ENCODE peak calls at places on chromosomes 11 and 22, in seven cellular contexts. X, Z, O, V, D, C and I are unnamed samples. For H3K36me3 and H3K9me3, the result is how much of the 10 kb centered on the place peaks cover.

GRCh38 chr11:106466441-106467190 is 389.2 kb downstream of the AASDHPPT start:
- DNase-seq in X (no peak), V (peak), D (no peak), Z (no peak), C (no peak), O (no peak), I (peak)

GRCh38 chr11:1732421-1733008 is 17.9 kb downstream of the IFITM10 start:
- DNase-seq in O (no peak), D (no peak), V (no peak), X (no peak), C (no peak), Z (peak), I (no peak)

GRCh38 chr11:127136438-127136837 is 135.9 kb upstream of the KIRREL3 start:
- DNase-seq in Z (no peak), C (no peak), V (no peak), X (no peak), D (no peak), O (no peak), I (no peak)

GRCh38 chr22:26891431-26891830 is 234.0 kb downstream of the MIAT start:
- DNase-seq in D (no peak), C (no peak), X (no peak), O (no peak), Z (no peak), V (no peak), I (no peak)

GRCh38 chr11:120554771-120555432 is 43.4 kb downstream of the GRIK4 start:
- DNase-seq in C (no peak), V (peak), Z (no peak), X (no peak), D (no peak), O (no peak), I (peak)

GRCh38 chr11:121589946-121590537 is 137.3 kb upstream of the SORL1-AS1 start:
- DNase-seq in Z (no peak), O (no peak), D (no peak), X (no peak), V (no peak), C (no peak), I (no peak)

GRCh38 chr11:16945671-16946469 is 68.3 kb downstream of the PLEKHA7 start:
- DNase-seq in X (no peak), O (peak), D (no peak), V (peak), Z (peak), C (peak), I (peak)

GRCh38 chr22:29130490-29130889 is 57.7 kb downstream of the KREMEN1 start:
- DNase-seq in V (no peak), Z (no peak), D (no peak), X (peak), O (no peak), C (no peak), I (no peak)

GRCh38 chr11:35042265-35042664 is 96.7 kb upstream of the CD44 start:
- DNase-seq in D (no peak), X (no peak), O (no peak), V (no peak), C (no peak), Z (no peak), I (no peak)

GRCh38 chr11:60870276-60870675 is 2.9 kb downstream of the ZP1 start:
- DNase-seq in O (no peak), C (no peak), V (no peak), D (no peak), X (peak), Z (no peak), I (no peak)

DNA sequence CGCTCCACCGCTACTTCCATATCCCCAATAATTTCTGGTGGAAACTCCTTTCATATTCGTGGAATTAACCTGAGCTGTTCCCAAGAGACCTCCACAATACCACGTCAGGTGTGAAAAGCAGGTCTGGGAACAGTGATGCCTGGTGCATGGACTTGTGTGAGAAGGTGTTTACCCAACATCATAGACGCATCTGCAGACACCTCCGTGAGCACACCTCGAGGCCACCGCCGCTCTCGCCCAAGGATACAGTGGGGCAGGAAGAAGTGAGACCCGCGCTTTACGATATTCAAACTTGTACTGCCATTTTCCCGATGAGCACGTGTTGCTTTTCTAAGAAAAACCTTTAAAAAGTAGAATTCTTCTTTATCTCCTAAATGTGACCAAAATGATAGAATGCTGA is 8.2 kb downstream of the PHF21B start:
- DNase-seq in V (no peak), O (no peak), X (no peak), C (no peak), Z (no peak), D (no peak), I (no peak)
- H3K36me3 ChIP-seq in V (under half), O (under half), X (under half), C (under half), Z (under half), D (under half), I (under half)

DNA sequence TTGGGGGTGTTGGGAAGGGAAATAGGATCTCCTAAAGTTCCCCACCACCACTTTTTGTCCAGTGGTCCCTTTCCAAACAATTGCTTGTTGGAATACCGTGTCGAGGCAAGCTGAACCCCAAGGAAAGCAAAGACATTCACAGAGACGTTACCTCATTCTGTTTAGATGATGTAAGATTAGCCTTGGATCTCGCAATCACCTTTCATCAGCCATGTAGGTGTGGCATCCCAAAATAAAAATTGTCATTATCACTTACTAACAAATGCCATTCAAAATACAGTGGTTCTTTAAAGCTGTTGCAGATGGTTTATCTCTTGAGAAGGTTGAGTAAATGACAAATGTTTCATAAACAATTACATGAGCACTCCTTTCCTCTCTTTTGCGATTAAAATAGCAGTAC is 86.5 kb upstream of the SLC25A18 start:
- DNase-seq in V (peak), O (no peak), X (no peak), Z (no peak), D (no peak), C (no peak), I (no peak)
- H3K4me3 ChIP-seq in V (peak), O (no peak), X (no peak), Z (no peak), D (no peak), C (no peak), I (peak)

GRCh38 chr11:44624761-44625221 is 59.3 kb downstream of the CD82 start:
- DNase-seq in O (peak), C (no peak), D (no peak), Z (no peak), X (peak), V (no peak), I (no peak)
- H3K9me3 ChIP-seq in O (under half), C (under half), D (under half), Z (under half), X (under half), V (under half), I (under half)

DNA sequence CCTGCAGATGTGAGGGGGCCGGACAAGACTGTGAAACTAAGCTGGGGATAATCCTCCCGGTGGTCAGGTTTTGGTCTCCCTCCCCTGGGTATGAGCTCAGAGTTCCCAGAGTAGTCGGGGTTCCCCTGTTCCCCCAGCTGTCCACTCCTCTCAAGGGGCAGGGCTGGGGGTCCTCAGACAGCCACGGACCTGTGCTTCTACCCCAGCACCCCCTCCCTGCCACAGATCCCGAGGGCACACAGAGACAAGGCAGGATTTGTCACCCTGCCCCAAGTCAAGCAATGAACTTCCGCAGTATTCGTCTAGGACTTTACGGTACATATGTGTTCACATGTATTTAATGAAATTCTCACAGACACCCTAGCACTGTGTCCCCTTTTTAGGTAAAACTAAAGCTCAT is 45.2 kb downstream of the APOL1 start:
- DNase-seq in O (no peak), D (no peak), V (no peak), X (no peak), Z (no peak), C (no peak), I (no peak)
- H3K36me3 ChIP-seq in O (half or more), D (half or more), V (half or more), X (half or more), Z (half or more), C (under half), I (half or more)

DNA sequence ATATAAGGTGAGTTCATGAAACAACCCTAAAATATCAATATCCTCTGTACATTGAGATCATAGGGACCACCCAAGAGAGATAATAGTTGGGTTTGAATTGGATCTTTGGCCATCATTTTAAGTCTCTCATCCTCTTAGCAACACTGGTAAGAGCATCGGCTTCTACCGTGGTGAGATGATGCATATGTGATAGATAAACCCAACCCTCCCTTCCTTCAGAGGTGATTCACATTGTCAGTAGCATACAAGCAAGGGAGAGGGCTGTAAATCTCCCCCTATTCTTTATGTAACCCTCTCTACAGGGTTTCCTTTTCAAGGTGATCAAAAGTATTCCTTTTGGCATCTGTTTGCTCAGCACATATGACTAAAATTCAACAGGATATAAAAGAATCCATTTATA is 102.4 kb upstream of the MTMR2 start:
- DNase-seq in O (no peak), Z (no peak), V (no peak), X (no peak), C (no peak), D (no peak), I (no peak)
- H3K4me3 ChIP-seq in O (no peak), Z (no peak), V (no peak), X (no peak), C (no peak), D (no peak), I (no peak)

DNA sequence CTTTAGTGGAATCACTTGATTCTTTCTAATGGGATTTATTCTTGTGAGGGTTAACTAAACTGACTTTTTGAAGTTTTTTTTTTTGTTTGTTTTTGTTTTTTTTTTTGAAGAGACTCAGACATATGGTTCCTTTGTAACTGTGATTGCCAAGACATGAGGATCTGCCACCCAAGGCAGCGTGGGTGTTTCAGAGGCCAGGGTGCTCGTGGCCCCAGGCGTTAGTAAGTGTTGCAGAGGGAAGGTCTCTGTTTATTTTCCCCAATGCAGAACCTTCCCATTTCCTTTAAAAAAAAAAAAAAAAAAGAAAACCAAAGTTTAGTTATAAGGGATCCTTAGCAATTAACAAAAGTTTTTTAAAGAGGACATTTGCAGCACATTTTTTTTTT is 94.8 kb downstream of the CTTN start:
- DNase-seq in V (no peak), O (no peak), X (peak), Z (no peak), C (no peak), D (no peak), I (no peak)
- H3K9me3 ChIP-seq in V (under half), O (under half), X (under half), Z (under half), C (under half), D (under half), I (under half)

DNA sequence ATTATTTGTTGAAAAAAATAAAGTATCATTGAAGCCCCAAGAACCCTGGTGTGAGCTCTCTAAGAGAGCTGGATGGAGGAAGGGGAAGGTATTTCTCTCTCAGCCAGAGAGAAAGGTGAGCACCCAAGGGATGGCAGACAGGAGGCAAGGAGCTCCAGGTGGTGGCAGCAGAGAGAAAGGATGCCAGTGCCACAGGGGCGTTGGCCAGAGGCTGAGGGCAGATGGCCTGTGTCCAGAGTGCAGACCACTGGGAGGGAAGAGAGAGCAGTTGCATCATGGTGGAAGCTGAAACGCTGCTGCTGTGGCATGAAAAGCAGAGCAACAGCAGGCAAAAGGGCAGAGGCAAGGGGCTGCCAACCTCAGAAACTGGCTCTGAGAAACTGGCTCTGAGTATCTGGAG is 8.5 kb downstream of the SPON1 start:
- DNase-seq in Z (no peak), X (no peak), O (no peak), C (no peak), D (no peak), V (peak), I (peak)
- H3K36me3 ChIP-seq in Z (under half), X (under half), O (under half), C (under half), D (under half), V (under half), I (under half)

GRCh38 chr11:86152006-86152862 is 83.3 kb upstream of the PICALM start:
- DNase-seq in D (no peak), O (no peak), C (no peak), V (no peak), Z (no peak), X (no peak), I (no peak)
- H3K4me3 ChIP-seq in D (no peak), O (no peak), C (no peak), V (no peak), Z (no peak), X (no peak), I (no peak)

GRCh38 chr11:72441647-72442267 is 7.4 kb upstream of the CLPB start:
- DNase-seq in O (no peak), D (no peak), Z (no peak), V (peak), C (no peak), X (no peak), I (peak)
- H3K9me3 ChIP-seq in O (under half), D (under half), Z (under half), V (under half), C (under half), X (under half), I (under half)

DNA sequence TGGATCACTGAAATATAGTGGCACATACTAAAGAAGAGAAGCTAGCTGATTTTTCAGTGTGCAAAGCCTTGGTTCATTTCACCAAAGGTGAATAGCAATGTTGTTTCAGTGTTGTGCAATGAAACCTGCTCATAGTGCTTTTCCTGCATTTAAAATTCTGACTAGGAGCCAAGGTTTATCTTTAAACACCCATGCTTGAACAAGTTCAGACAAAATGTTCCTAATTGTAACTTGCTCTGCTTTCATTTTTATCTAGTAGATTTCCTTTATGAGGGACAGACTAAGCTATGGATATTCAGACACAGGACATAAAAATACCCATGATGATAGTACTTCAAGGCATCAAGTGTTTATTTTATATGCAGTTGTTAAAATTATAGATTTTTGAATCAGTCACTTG is 47.7 kb downstream of the BBOX1 start:
- DNase-seq in O (peak), V (no peak), D (no peak), Z (no peak), X (no peak), C (no peak), I (no peak)
- H3K36me3 ChIP-seq in O (under half), V (under half), D (under half), Z (under half), X (under half), C (under half), I (under half)